ENCODE peak calls at places on chromosomes 6 and 20, in six cellular contexts. N is astrocyte of the spinal cord; L is stimulated activated CD4-positive, alpha-beta T cell treated with anti-CD3 and anti-CD28 coated beads, Interleukin-1b, Interleukin-23, amount 100 ng/mL, for 1 hour; I is iPS DF 6.9; V is mesenchymal stem cell; B is activated naive CD4-positive, alpha-beta T cell. Z is an unnamed sample.

GRCh38 chr20:62337558-62338293 is 29.4 kb downstream of the LAMA5 start:
- DNase-seq in N (no peak), I (no peak), B (no peak), L (no peak), V (no peak), Z (no peak)

GRCh38 chr6:39280247-39280731 is 33.9 kb downstream of the KCNK17 start:
- DNase-seq in I (no peak), L (no peak), N (no peak), V (no peak), B (no peak), Z (no peak)

GRCh38 chr6:14286144-14286543 is 168.6 kb downstream of the CD83 start:
- DNase-seq in L (no peak), N (peak; percentile 87), I (no peak), B (no peak), V (no peak), Z (peak; percentile 53)

GRCh38 chr6:28907394-28907793 is 16.4 kb downstream of the TRIM27 start:
- DNase-seq in N (peak; percentile 70), B (no peak), L (no peak), V (peak; percentile 57), I (no peak), Z (peak; percentile 89)

GRCh38 chr6:8006208-8006607 is 58.0 kb downstream of the BLOC1S5 start:
- DNase-seq in N (peak; percentile 49), I (no peak), V (peak; percentile 39), B (no peak), L (no peak), Z (peak; percentile 47)

GRCh38 chr6:68559716-68560115 is 75.4 kb upstream of the ADGRB3 start:
- DNase-seq in I (no peak), B (no peak), N (peak; percentile 67), V (peak; percentile 6), L (no peak), Z (no peak)

GRCh38 chr6:112180095-112180820 is 74.1 kb downstream of the LAMA4 start:
- DNase-seq in N (peak; percentile 89), I (peak; percentile 50), V (peak; percentile 85), L (no peak), B (no peak), Z (peak; percentile 82)

GRCh38 chr6:100353276-100354015 is 111.3 kb downstream of the SIM1 start:
- DNase-seq in I (no peak), N (peak; percentile 68), L (no peak), B (no peak), V (peak; percentile 21), Z (peak; percentile 85)

GRCh38 chr20:49694450-49695071 is 19.1 kb downstream of the B4GALT5 start:
- DNase-seq in B (no peak), V (no peak), L (no peak), I (no peak), N (no peak), Z (no peak)

GRCh38 chr6:89828988-89829590 is 591 bp upstream of the CASP8AP2 start:
- DNase-seq in V (no peak), L (no peak), I (no peak), B (no peak), N (no peak), Z (no peak)